ENCODE peak calls at places on chromosomes 4 and X, in seven cellular contexts. E, F, L, B, Q, G and R are unnamed samples.

GRCh38 chr4:71857713-71858451 is 74.0 kb upstream of the GC start:
- DNase-seq in E (no peak), F (no peak), L (no peak), B (no peak), Q (no peak), G (no peak), R (no peak)

GRCh38 chr4:91064157-91064853 is 937.1 kb downstream of the CCSER1 start:
- DNase-seq in E (peak), F (no peak), L (no peak), B (no peak), Q (no peak), G (peak), R (peak)

GRCh38 chr4:110567266-110567665 is 55.6 kb downstream of the PITX2 start:
- DNase-seq in E (no peak), F (no peak), L (no peak), B (no peak), Q (no peak), G (no peak), R (no peak)

GRCh38 chrX:131305926-131306325 is 16.8 kb upstream of the IGSF1 start:
- DNase-seq in E (no peak), F (no peak), L (no peak), B (no peak), Q (no peak), G (no peak), R (no peak)

GRCh38 chr4:3821580-3822229 is 55.5 kb downstream of the ADRA2C start:
- DNase-seq in E (no peak), F (no peak), L (no peak), B (no peak), Q (no peak), G (no peak), R (no peak)

GRCh38 chr4:25792200-25792791 is 70.5 kb downstream of the SEL1L3 start:
- DNase-seq in E (peak), F (no peak), L (peak), B (no peak), Q (no peak), G (peak), R (no peak)

GRCh38 chrX:149572743-149573142 is 14.5 kb downstream of the MAGEA9B start:
- DNase-seq in E (no peak), F (no peak), L (no peak), B (no peak), Q (no peak), G (no peak), R (no peak)

GRCh38 chrX:122363112-122363511 is 821.0 kb upstream of the GRIA3 start:
- DNase-seq in E (no peak), F (no peak), L (no peak), B (no peak), Q (no peak), G (no peak), R (no peak)

GRCh38 chr4:87843936-87844335 is 11.2 kb downstream of the MEPE start:
- DNase-seq in E (peak), F (peak), L (no peak), B (peak), Q (peak), G (peak), R (no peak)

GRCh38 chrX:24761306-24761705 is 67.6 kb downstream of the POLA1 start:
- DNase-seq in E (no peak), F (no peak), L (no peak), B (no peak), Q (no peak), G (no peak), R (no peak)

GRCh38 chr4:104015680-104016079 is 295.9 kb upstream of the TACR3 start:
- DNase-seq in E (peak), F (no peak), L (peak), B (no peak), Q (no peak), G (peak), R (no peak)

GRCh38 chr4:113781439-113782040 is 20.0 kb upstream of the CAMK2D start:
- DNase-seq in E (peak), F (no peak), L (peak), B (no peak), Q (no peak), G (peak), R (no peak)

GRCh38 chr4:121138014-121138413 is 26.1 kb downstream of the TNIP3 start:
- DNase-seq in E (no peak), F (no peak), L (no peak), B (no peak), Q (no peak), G (no peak), R (no peak)

GRCh38 chrX:49272426-49272825 is 2.8 kb downstream of the PPP1R3F start:
- DNase-seq in E (no peak), F (no peak), L (peak), B (no peak), Q (no peak), G (no peak), R (no peak)

GRCh38 chrX:57417827-57418226 is 131.3 kb downstream of the FAAH2 start:
- DNase-seq in E (no peak), F (no peak), L (no peak), B (no peak), Q (no peak), G (no peak), R (no peak)

GRCh38 chr4:41844327-41844726 is 90.9 kb upstream of the TMEM33 start:
- DNase-seq in E (no peak), F (no peak), L (peak), B (no peak), Q (no peak), G (peak), R (no peak)

GRCh38 chr4:153940916-153941315 is 152.0 kb upstream of the SFRP2 start:
- DNase-seq in E (no peak), F (no peak), L (no peak), B (no peak), Q (no peak), G (no peak), R (no peak)

GRCh38 chrX:100316987-100317386 is 93.1 kb downstream of the PCDH19 start:
- DNase-seq in E (no peak), F (no peak), L (no peak), B (no peak), Q (no peak), G (peak), R (no peak)

GRCh38 chrX:113741744-113742143 is 842.1 kb upstream of the HTR2C start:
- DNase-seq in E (peak), F (no peak), L (peak), B (no peak), Q (no peak), G (peak), R (peak)

GRCh38 chr4:22339491-22339890 is 176.4 kb downstream of the ADGRA3 start:
- DNase-seq in E (no peak), F (no peak), L (no peak), B (no peak), Q (no peak), G (no peak), R (no peak)

GRCh38 chr4:103361926-103362325 is 163.8 kb upstream of the CENPE start:
- DNase-seq in E (no peak), F (no peak), L (no peak), B (no peak), Q (no peak), G (no peak), R (no peak)

GRCh38 chr4:131644619-131645018 is 1504.5 kb upstream of the PCDH10 start:
- DNase-seq in E (peak), F (no peak), L (no peak), B (no peak), Q (no peak), G (peak), R (no peak)

GRCh38 chr4:4849524-4850193 is 9.8 kb upstream of the MSX1 start:
- DNase-seq in E (no peak), F (no peak), L (no peak), B (no peak), Q (no peak), G (no peak), R (no peak)

GRCh38 chr4:82811838-82812672 is 13.5 kb upstream of the SCD5 start:
- DNase-seq in E (no peak), F (peak), L (no peak), B (no peak), Q (no peak), G (no peak), R (no peak)

GRCh38 chrX:17842769-17843525 is 18.2 kb downstream of the RAI2 start:
- DNase-seq in E (peak), F (no peak), L (no peak), B (no peak), Q (no peak), G (peak), R (no peak)

GRCh38 chrX:95427389-95427788 is 1257.3 kb upstream of the DIAPH2 start:
- DNase-seq in E (no peak), F (no peak), L (no peak), B (no peak), Q (no peak), G (peak), R (peak)

GRCh38 chr4:25367004-25367621 is 9.9 kb upstream of the ANAPC4 start:
- DNase-seq in E (peak), F (no peak), L (peak), B (no peak), Q (peak), G (peak), R (no peak)

GRCh38 chrX:70025464-70025863 is 24.3 kb downstream of the AWAT2 start:
- DNase-seq in E (peak), F (no peak), L (no peak), B (no peak), Q (no peak), G (no peak), R (no peak)

GRCh38 chr4:101977096-101977495 is 186.6 kb downstream of the BANK1 start:
- DNase-seq in E (peak), F (peak), L (no peak), B (no peak), Q (peak), G (peak), R (peak)

GRCh38 chrX:150770623-150771022 is 77.4 kb downstream of the MTMR1 start:
- DNase-seq in E (no peak), F (no peak), L (no peak), B (no peak), Q (no peak), G (no peak), R (no peak)

GRCh38 chrX:2320580-2321327 is 180.0 kb downstream of the DHRSX start:
- DNase-seq in E (peak), F (no peak), L (no peak), B (no peak), Q (peak), G (peak), R (peak)

GRCh38 chr4:71211748-71212147 is 127.1 kb upstream of the SLC4A4 start:
- DNase-seq in E (no peak), F (no peak), L (no peak), B (no peak), Q (no peak), G (no peak), R (no peak)

GRCh38 chrX:153411255-153411987 is at the start of gene ZFP92:
- DNase-seq in E (no peak), F (no peak), L (no peak), B (no peak), Q (no peak), G (no peak), R (no peak)

GRCh38 chr4:6732441-6733357 is 16.7 kb downstream of the BLOC1S4 start:
- DNase-seq in E (peak), F (peak), L (no peak), B (peak), Q (peak), G (peak), R (peak)

GRCh38 chrX:85052207-85052606 is 48.5 kb downstream of the APOOL start:
- DNase-seq in E (peak), F (peak), L (no peak), B (no peak), Q (no peak), G (no peak), R (peak)

GRCh38 chr4:85210353-85210752 is 243.9 kb upstream of the WDFY3 start:
- DNase-seq in E (no peak), F (no peak), L (no peak), B (no peak), Q (no peak), G (peak), R (no peak)

GRCh38 chr4:147779449-147779848 is 47.6 kb downstream of the ARHGAP10 start:
- DNase-seq in E (no peak), F (no peak), L (no peak), B (no peak), Q (no peak), G (no peak), R (no peak)

GRCh38 chr4:110247591-110247990 is 49.2 kb upstream of the ELOVL6 start:
- DNase-seq in E (no peak), F (no peak), L (no peak), B (no peak), Q (no peak), G (no peak), R (no peak)

GRCh38 chr4:52299120-52299519 is 248.0 kb downstream of the SPATA18 start:
- DNase-seq in E (no peak), F (no peak), L (no peak), B (no peak), Q (no peak), G (peak), R (no peak)

GRCh38 chr4:2794707-2795557 is 2.0 kb downstream of the SH3BP2 start:
- DNase-seq in E (peak), F (peak), L (no peak), B (peak), Q (peak), G (peak), R (no peak)
- TF ChIP-seq CTCF in E (no peak), F (no peak), L (no peak), B (no peak), Q (no peak), G (no peak), R (no peak)

DNA sequence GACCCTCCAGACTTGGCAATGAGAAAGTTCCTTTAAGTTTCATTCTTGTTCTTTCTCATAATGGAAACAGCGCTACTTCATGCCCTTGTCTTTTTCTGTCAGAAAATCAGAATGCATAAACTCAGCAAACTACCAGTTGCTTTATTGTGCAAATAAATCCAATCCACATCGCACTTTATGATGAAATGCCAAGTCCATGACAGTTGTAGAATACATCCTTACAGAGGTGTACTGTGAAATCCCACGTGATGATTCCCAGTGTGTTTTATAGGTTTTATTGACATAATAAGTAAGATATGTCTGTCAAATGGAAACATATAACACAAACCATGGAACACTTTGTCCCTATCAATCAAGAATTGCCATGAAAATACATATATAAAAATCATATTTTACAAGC is 295.0 kb downstream of the PCDH7 start:
- DNase-seq in E (no peak), F (no peak), L (no peak), B (no peak), Q (no peak), G (no peak), R (no peak)
- H3K4me3 ChIP-seq in E (no peak), F (no peak), L (no peak), B (no peak), Q (no peak), G (no peak), R (no peak)

GRCh38 chr4:108681321-108681809 is 31.0 kb downstream of the OSTC start:
- DNase-seq in E (no peak), F (no peak), L (no peak), B (no peak), Q (no peak), G (no peak), R (no peak)

GRCh38 chr4:108685036-108685686 is 34.8 kb downstream of the OSTC start:
- DNase-seq in E (peak), F (no peak), L (no peak), B (no peak), Q (no peak), G (peak), R (no peak)

GRCh38 chr4:108683479-108683878 is 33.1 kb downstream of the OSTC start:
- DNase-seq in E (peak), F (peak), L (peak), B (no peak), Q (no peak), G (peak), R (peak)
- TF ChIP-seq CTCF in E (peak), F (peak), L (peak), B (no peak), Q (peak), G (peak), R (peak)

DNA sequence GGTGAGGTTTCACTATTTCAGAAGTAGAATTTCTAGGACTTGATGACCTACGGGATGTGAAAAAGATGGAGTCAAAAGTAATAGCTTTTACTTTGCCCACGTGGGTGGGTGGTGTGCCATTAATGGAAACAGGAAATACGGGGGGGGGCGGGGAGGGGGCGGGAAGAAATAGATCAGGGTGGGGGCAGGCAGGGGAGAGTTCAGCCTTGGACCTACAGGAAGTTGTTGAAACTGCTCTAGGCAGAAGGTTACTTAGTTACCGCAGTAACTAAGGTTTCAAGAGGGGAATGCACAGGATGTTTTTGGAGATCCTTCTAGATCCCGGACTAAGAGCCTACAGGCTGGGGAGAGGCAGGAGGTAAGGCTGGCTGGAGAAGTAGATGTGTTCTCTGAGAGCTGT is 3.6 kb upstream of the FHL1 start:
- DNase-seq in E (no peak), F (no peak), L (no peak), B (no peak), Q (no peak), G (no peak), R (no peak)
- H3K4me3 ChIP-seq in E (no peak), F (no peak), L (no peak), B (no peak), Q (no peak), G (no peak), R (no peak)

GRCh38 chr4:162869157-162869556 is 297.5 kb downstream of the NAF1 start:
- DNase-seq in E (no peak), F (no peak), L (no peak), B (no peak), Q (no peak), G (no peak), R (no peak)

GRCh38 chr4:162866565-162866964 is 300.1 kb downstream of the NAF1 start:
- DNase-seq in E (no peak), F (no peak), L (no peak), B (no peak), Q (no peak), G (no peak), R (no peak)

GRCh38 chr4:162865102-162865501 is 301.6 kb downstream of the NAF1 start:
- DNase-seq in E (no peak), F (no peak), L (peak), B (no peak), Q (no peak), G (no peak), R (no peak)
- TF ChIP-seq CTCF in E (no peak), F (no peak), L (peak), B (no peak), Q (no peak), G (no peak), R (no peak)

GRCh38 chr4:144663852-144664488 is 18.0 kb downstream of the HHIP start:
- DNase-seq in E (no peak), F (no peak), L (no peak), B (no peak), Q (no peak), G (no peak), R (no peak)
- H3K4me3 ChIP-seq in E (no peak), F (no peak), L (no peak), B (no peak), Q (no peak), G (no peak), R (no peak)

GRCh38 chr4:112604590-112604989 is 32.1 kb downstream of the ZGRF1 start:
- DNase-seq in E (peak), F (peak), L (peak), B (no peak), Q (peak), G (peak), R (no peak)
- TF ChIP-seq CTCF in E (peak), F (peak), L (peak), B (peak), Q (peak), G (peak), R (peak)

DNA sequence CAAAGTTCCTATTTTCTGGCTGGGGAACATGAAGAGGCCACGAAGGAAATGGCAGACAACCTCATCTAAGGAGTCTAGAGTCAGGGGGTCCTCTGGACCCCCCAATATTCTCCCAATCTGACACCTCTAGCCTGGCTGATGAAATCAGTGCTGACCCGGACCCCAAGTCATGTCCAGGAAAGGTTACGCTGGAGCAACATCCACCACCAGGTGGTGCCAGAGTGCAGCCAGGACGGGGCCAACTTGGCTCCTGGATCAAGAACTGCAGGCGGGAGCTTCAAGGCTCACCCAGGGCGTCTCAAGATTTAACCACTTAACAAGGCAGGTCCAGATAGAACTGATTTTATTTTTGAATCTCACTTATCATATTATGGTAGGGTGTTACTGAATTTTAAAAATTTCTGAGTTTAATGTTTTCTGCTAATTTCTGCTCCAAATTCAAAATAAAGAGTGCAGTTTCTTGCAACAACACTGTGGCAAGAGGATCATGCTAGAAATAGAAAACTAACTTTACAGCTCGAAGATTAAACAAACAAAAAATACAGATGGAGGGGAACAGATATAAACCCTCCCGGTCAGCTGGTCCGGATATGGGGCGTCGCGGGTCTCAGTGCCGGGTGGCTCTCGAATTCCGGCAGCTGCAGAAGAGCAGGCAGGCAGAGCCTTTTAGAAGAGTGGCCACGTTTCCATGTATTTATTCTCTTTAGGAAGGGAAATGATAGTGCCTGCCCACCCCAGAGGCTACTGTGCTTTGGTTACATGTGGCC is 135.5 kb downstream of the AFAP1 start:
- DNase-seq in E (peak), F (peak), L (peak), B (peak), Q (no peak), G (peak), R (no peak)
- H3K4me3 ChIP-seq in E (no peak), F (no peak), L (no peak), B (no peak), Q (no peak), G (no peak), R (no peak)